ENCODE peak calls at places on chromosomes 5 and 9, in five cellular contexts. K is left lung, S is HCT116, V is GM23248, Z is neural progenitor cell. T is an unnamed sample.

GRCh38 chr9:122816163-122816867 is 12.1 kb downstream of the PDCL start:
- DNase-seq in V (no peak), Z (no peak), K (peak; percentile 42), S (no peak), T (no peak)

GRCh38 chr9:133578524-133579230 is 30.5 kb downstream of the FAM163B start:
- DNase-seq in Z (no peak), K (no peak), V (no peak), S (no peak), T (no peak)

GRCh38 chr5:16492398-16493175 is 27.0 kb upstream of the ZNF622 start:
- DNase-seq in Z (peak; percentile 8), V (peak; percentile 93), K (peak; percentile 62), S (no peak), T (peak; percentile 59)

GRCh38 chr5:126878085-126878484 is 101.1 kb downstream of the LMNB1 start:
- DNase-seq in V (no peak), Z (no peak), K (no peak), S (no peak), T (no peak)

GRCh38 chr5:58149750-58150149 is 310.1 kb downstream of the PLK2 start:
- DNase-seq in S (no peak), K (no peak), V (no peak), Z (no peak), T (no peak)

GRCh38 chr9:254516-254915 is 39.9 kb downstream of the DOCK8 start:
- DNase-seq in K (no peak), S (no peak), V (no peak), Z (no peak), T (no peak)

GRCh38 chr5:9361835-9362234 is 184.0 kb downstream of the SEMA5A start:
- DNase-seq in K (no peak), Z (peak; percentile 86), V (peak; percentile 68), S (peak; percentile 6), T (peak; percentile 82)

GRCh38 chr9:79471577-79472543 is 99.9 kb upstream of the TLE4 start:
- DNase-seq in V (peak; percentile 59), K (peak; percentile 47), S (no peak), Z (peak; percentile 39), T (peak; percentile 23)

GRCh38 chr5:74630387-74631087 is 10.0 kb downstream of the ENC1 start:
- DNase-seq in V (peak; percentile 92), S (no peak), K (no peak), Z (no peak), T (no peak)

GRCh38 chr5:44252545-44252944 is 136.7 kb downstream of the FGF10 start:
- DNase-seq in S (no peak), K (no peak), Z (no peak), V (no peak), T (no peak)

GRCh38 chr9:120780367-120780766 is 12.8 kb downstream of the FBXW2 start:
- DNase-seq in Z (no peak), K (no peak), V (no peak), S (no peak), T (no peak)

GRCh38 chr5:11197726-11198125 is 436.7 kb upstream of the DAP start:
- DNase-seq in S (no peak), Z (no peak), K (no peak), V (no peak), T (no peak)

GRCh38 chr5:1723476-1723875 is 76.2 kb downstream of the MRPL36 start:
- DNase-seq in V (no peak), Z (no peak), S (no peak), K (no peak), T (no peak)

GRCh38 chr5:158456756-158457155 is 597.8 kb upstream of the CLINT1 start:
- DNase-seq in S (no peak), Z (no peak), K (peak; percentile 38), V (peak; percentile 97), T (no peak)

GRCh38 chr5:43683884-43684471 is 81.0 kb downstream of the NNT start:
- DNase-seq in S (no peak), V (no peak), Z (no peak), K (no peak), T (no peak)

GRCh38 chr9:133787749-133788015 is 49.5 kb upstream of the SARDH start:
- DNase-seq in Z (peak; percentile 61), K (peak; percentile 55), V (peak; percentile 15), S (no peak), T (peak; percentile 49)

GRCh38 chr9:113131689-113132151 is 19.1 kb upstream of the SLC31A2 start:
- DNase-seq in Z (peak; percentile 62), S (no peak), K (no peak), V (peak; percentile 41), T (no peak)

GRCh38 chr5:33362915-33363314 is 77.8 kb upstream of the TARS1 start:
- DNase-seq in V (no peak), S (no peak), K (peak; percentile 35), Z (peak; percentile 3), T (no peak)

GRCh38 chr5:147310059-147310704 is 75.4 kb downstream of the STK32A start:
- DNase-seq in Z (no peak), K (peak; percentile 79), V (peak; percentile 72), S (peak; percentile 76), T (no peak)

GRCh38 chr5:172454355-172455086 is at the start of gene SH3PXD2B:
- DNase-seq in Z (peak; percentile 91), K (peak; percentile 72), S (no peak), V (peak; percentile 82), T (peak; percentile 73)

GRCh38 chr5:124124711-124125229 is 612.8 kb downstream of the CSNK1G3 start:
- DNase-seq in Z (no peak), S (no peak), V (peak; percentile 34), K (no peak), T (peak; percentile 77)

GRCh38 chr5:78360674-78361225 is 333 bp downstream of the SCAMP1 start:
- DNase-seq in Z (no peak), K (peak; percentile 59), V (no peak), S (no peak), T (peak; percentile 44)

GRCh38 chr9:90808226-90808797 is 6.7 kb downstream of the SYK start:
- DNase-seq in Z (no peak), S (no peak), V (no peak), K (no peak), T (no peak)

DNA sequence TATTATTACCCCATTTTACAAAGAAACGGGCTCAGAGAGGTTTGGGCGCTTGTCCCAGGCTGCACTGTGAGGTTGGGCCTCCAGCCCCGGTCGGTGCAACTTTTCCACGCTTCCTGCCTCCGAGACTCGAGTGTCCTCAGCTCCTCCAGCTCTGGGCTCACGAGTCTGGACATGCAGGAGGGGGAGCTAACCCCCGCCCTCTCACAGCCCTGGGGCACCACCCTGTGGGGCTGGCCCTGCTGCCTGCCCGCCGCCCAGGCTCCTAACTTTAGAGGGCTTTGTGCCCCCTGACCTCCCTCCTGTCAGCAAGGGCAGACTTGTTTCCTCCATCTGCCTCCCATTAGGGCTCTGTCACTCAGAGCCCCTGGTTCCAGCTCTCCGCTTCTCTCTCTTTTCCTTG is 4.3 kb upstream of the ASB6 start:
- DNase-seq in K (no peak), Z (no peak), V (no peak), S (no peak), T (no peak)
- H3K9me3 ChIP-seq in K (no peaks in the 10 kb centered on the region), Z (no peaks in the 10 kb centered on the region), V (no peaks in the 10 kb centered on the region), S (no peaks in the 10 kb centered on the region), T (no peaks in the 10 kb centered on the region)

DNA sequence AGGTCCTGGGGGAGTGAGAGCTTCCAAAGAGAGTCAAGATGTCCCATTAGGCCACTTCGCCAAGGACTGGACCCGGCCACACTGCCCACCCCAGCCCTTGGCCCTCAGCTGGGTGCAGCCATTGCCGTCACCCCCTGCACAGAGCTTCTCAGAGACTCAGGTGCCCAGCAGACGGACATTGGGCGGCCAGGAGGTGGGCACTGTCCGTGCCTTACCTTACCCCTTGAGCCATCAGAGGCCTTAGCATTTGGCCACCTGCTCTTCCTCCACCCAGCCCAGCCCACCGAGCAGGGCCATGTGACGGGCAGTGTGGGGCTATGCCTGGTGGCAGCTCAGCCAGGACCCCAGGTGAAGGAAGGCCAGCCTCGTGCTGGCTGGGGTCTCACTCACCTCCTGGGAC is 3.3 kb upstream of the DNLZ start:
- DNase-seq in S (no peak), V (no peak), K (no peak), Z (no peak), T (no peak)
- H3K9me3 ChIP-seq in S (no peaks in the 10 kb centered on the region), V (no peaks in the 10 kb centered on the region), K (no peaks in the 10 kb centered on the region), Z (no peaks in the 10 kb centered on the region), T (peaks cover 3% of the 10 kb centered on the region)

GRCh38 chr5:141419074-141419880 is 1.6 kb upstream of the PCDHGA11 start:
- DNase-seq in V (no peak), K (no peak), S (no peak), Z (no peak), T (no peak)

GRCh38 chr5:141421489-141421855 is 621 bp downstream of the PCDHGA11 start:
- DNase-seq in V (peak; percentile 60), K (no peak), Z (no peak), S (no peak), T (no peak)

GRCh38 chr5:141422742-141423291 is 2.0 kb downstream of the PCDHGA11 start:
- DNase-seq in S (no peak), K (no peak), Z (no peak), V (no peak), T (no peak)

DNA sequence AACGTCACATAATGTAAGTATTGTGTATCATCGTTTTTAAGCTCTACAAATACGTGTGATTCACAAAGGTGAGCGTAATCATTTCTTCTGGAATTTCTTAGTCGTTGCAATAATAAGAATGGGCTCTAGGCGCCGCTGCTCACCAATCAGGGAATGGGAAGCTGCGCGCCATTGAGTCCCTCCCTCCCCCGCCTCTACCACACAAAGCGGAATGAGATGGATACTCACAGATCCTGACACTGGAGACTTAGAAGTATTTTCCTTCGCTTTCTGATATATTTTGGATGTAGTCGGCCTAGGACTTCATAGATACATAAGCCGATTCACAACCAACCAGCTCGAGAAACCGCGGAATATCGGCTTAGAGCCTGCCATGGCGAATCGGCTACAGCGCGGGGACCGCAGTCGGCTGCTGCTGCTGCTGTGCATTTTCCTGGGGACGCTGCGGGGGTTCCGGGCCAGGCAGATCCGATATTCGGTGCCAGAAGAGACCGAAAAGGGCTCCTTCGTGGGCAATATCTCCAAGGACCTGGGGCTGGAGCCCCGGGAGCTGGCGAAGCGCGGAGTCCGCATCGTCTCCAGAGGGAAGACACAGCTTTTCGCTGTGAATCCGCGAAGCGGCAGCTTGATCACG is at the start of gene PCDHGA11:
- DNase-seq in K (no peak), V (peak; percentile 88), S (peak; percentile 4), Z (peak; percentile 57), T (peak; percentile 30)
- H3K9me3 ChIP-seq in K (peaks cover 7% of the 10 kb centered on the region), V (no peaks in the 10 kb centered on the region), S (peaks cover 4% of the 10 kb centered on the region), Z (peaks cover 77% of the 10 kb centered on the region), T (peaks cover 25% of the 10 kb centered on the region)

GRCh38 chr9:135259273-135259672 is 171.8 kb downstream of the OLFM1 start:
- DNase-seq in S (no peak), K (no peak), Z (no peak), V (no peak), T (no peak)

GRCh38 chr9:135260221-135260620 is 172.8 kb downstream of the OLFM1 start:
- DNase-seq in V (no peak), Z (no peak), K (no peak), S (no peak), T (no peak)

GRCh38 chr9:135262248-135262647 is 174.8 kb downstream of the OLFM1 start:
- DNase-seq in K (no peak), V (no peak), Z (no peak), S (no peak), T (no peak)

GRCh38 chr9:135258461-135258860 is 171.0 kb downstream of the OLFM1 start:
- DNase-seq in Z (no peak), S (no peak), K (no peak), V (no peak), T (no peak)

DNA sequence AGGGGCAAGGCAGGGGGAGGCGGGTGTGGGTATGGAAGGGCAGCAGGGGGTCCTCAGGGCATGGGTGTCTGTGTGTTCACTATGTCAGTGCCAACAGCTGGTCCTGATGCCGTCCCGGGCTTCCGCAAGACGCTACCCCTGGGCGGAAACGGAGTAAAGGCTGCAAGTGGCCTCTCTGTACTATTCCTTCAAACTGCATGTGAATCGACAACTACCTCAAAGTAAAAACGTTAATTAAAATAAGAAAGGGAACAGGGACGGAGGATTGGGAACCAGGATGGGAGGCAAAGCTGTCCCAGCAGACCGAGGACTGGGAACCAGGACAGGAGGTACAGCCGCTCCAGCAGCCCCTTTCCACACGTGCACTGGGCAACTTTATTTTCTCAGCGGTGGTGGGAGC is 173.3 kb downstream of the OLFM1 start:
- DNase-seq in Z (no peak), K (no peak), S (no peak), V (no peak), T (no peak)
- H3K9me3 ChIP-seq in Z (no peaks in the 10 kb centered on the region), K (no peaks in the 10 kb centered on the region), S (no peaks in the 10 kb centered on the region), V (no peaks in the 10 kb centered on the region), T (no peaks in the 10 kb centered on the region)

T was measured in WERI-Rb-1.